ENCODE peak calls at places on chromosomes 7 and 10, in seven cellular contexts. S, E, F, T, Q, A and J are unnamed samples.
A peak's percentile ranks its signal among the peaks of the same experiment; 100 is the strongest.

GRCh38 chr7:74275401-74275881 is 13.8 kb upstream of the CLIP2 start:
- DNase-seq in F (no peak), A (no peak), E (no peak), Q (no peak), S (no peak), T (no peak), J (no peak)

GRCh38 chr7:29606287-29606721 is 42.7 kb downstream of the PRR15 start:
- DNase-seq in Q (no peak), F (peak; percentile 98), E (no peak), S (peak; percentile 71), A (peak; percentile 68), T (no peak), J (no peak)

GRCh38 chr7:158824028-158824427 is 5.3 kb downstream of the ESYT2 start:
- DNase-seq in E (no peak), Q (no peak), A (no peak), T (no peak), S (no peak), F (no peak), J (no peak)

GRCh38 chr7:47371733-47372368 is 210.1 kb downstream of the TNS3 start:
- DNase-seq in T (no peak), Q (peak; percentile 42), E (peak; percentile 71), F (no peak), A (peak; percentile 90), S (peak; percentile 69), J (no peak)

GRCh38 chr7:38660427-38661099 is 29.4 kb upstream of the AMPH start:
- DNase-seq in T (peak; percentile 63), S (peak; percentile 37), E (no peak), A (peak; percentile 62), Q (no peak), F (peak; percentile 51), J (no peak)

GRCh38 chr10:87640043-87640442 is 19.6 kb upstream of the PAPSS2 start:
- DNase-seq in F (no peak), T (no peak), A (no peak), E (no peak), Q (no peak), S (no peak), J (no peak)

GRCh38 chr10:88974446-88975376 is 15.9 kb upstream of the FAS start:
- DNase-seq in S (no peak), E (no peak), T (no peak), F (peak; percentile 65), A (peak; percentile 38), Q (no peak), J (no peak)

GRCh38 chr7:80231719-80232118 is 97.1 kb downstream of the GNAI1 start:
- DNase-seq in S (no peak), A (peak; percentile 59), Q (no peak), F (peak; percentile 49), E (no peak), T (no peak), J (no peak)

GRCh38 chr10:89207181-89207800 is at the start of gene CH25H:
- DNase-seq in S (peak; percentile 78), E (peak; percentile 89), T (peak; percentile 48), A (peak; percentile 69), F (peak; percentile 71), Q (peak; percentile 81), J (peak; percentile 57)

GRCh38 chr7:16668049-16668858 is 22.3 kb downstream of the BZW2 start:
- DNase-seq in F (peak; percentile 100), Q (peak; percentile 65), S (peak; percentile 91), E (peak; percentile 77), A (peak; percentile 97), T (peak; percentile 82), J (no peak)

GRCh38 chr7:106681815-106682495 is 21.0 kb upstream of the CCDC71L start:
- DNase-seq in F (peak; percentile 77), A (peak; percentile 50), Q (no peak), T (no peak), E (no peak), S (no peak), J (no peak)

GRCh38 chr7:115494529-115495147 is 535.9 kb downstream of the TFEC start:
- DNase-seq in Q (no peak), S (no peak), A (no peak), F (no peak), E (no peak), T (no peak), J (no peak)

GRCh38 chr10:33216661-33217427 is 117.6 kb downstream of the NRP1 start:
- DNase-seq in Q (no peak), F (no peak), E (no peak), T (no peak), A (peak; percentile 82), S (no peak), J (no peak)

GRCh38 chr10:104406715-104407517 is 53.3 kb downstream of the CFAP58 start:
- DNase-seq in E (no peak), T (no peak), F (peak; percentile 77), Q (no peak), S (peak; percentile 46), A (peak; percentile 55), J (no peak)

GRCh38 chr10:102175415-102175814 is 23.2 kb downstream of the NOLC1 start:
- DNase-seq in F (peak; percentile 20), Q (no peak), A (no peak), S (no peak), E (no peak), T (no peak), J (no peak)

GRCh38 chr10:4011136-4011812 is 226.3 kb upstream of the KLF6 start:
- DNase-seq in A (no peak), F (no peak), S (no peak), Q (no peak), T (no peak), E (no peak), J (no peak)

GRCh38 chr7:102973096-102973802 is 60.4 kb downstream of the LRRC17 start:
- DNase-seq in T (peak; percentile 55), S (no peak), Q (no peak), E (peak; percentile 72), A (no peak), F (peak; percentile 41), J (no peak)

GRCh38 chr10:70803768-70804423 is 11.9 kb upstream of the SGPL1 start:
- DNase-seq in A (peak; percentile 90), F (no peak), S (no peak), Q (no peak), T (no peak), E (no peak), J (no peak)

GRCh38 chr7:127413326-127413725 is 20.8 kb upstream of the ZNF800 start:
- DNase-seq in A (no peak), T (no peak), E (no peak), S (no peak), F (no peak), Q (no peak), J (no peak)

GRCh38 chr7:11343818-11344413 is 370.2 kb downstream of the PHF14 start:
- DNase-seq in Q (peak; percentile 47), A (peak; percentile 62), S (peak; percentile 68), T (no peak), F (peak; percentile 67), E (no peak), J (no peak)

GRCh38 chr10:21292763-21293517 is 232.5 kb downstream of the SKIDA1 start:
- DNase-seq in T (no peak), E (peak; percentile 85), A (peak; percentile 96), F (peak; percentile 99), S (peak; percentile 68), Q (peak; percentile 85), J (peak; percentile 40)

GRCh38 chr10:45453639-45454250 is 79.7 kb downstream of the ALOX5 start:
- DNase-seq in S (no peak), T (no peak), F (no peak), Q (no peak), A (no peak), E (no peak), J (no peak)

GRCh38 chr7:40673285-40673684 is 538.5 kb downstream of the SUGCT start:
- DNase-seq in E (no peak), A (peak; percentile 63), S (no peak), F (peak; percentile 80), Q (no peak), T (no peak), J (no peak)

GRCh38 chr7:156532016-156532602 is 108.5 kb upstream of the RNF32 start:
- DNase-seq in F (no peak), S (no peak), Q (no peak), A (no peak), E (no peak), T (no peak), J (no peak)

GRCh38 chr7:156533420-156533819 is 107.2 kb upstream of the RNF32 start:
- DNase-seq in E (no peak), A (no peak), S (no peak), Q (no peak), T (no peak), F (no peak), J (no peak)

GRCh38 chr7:156533964-156534363 is 106.6 kb upstream of the RNF32 start:
- DNase-seq in T (no peak), A (no peak), Q (no peak), F (no peak), S (no peak), E (no peak), J (no peak)

GRCh38 chr7:156537006-156537405 is 103.6 kb upstream of the RNF32 start:
- DNase-seq in A (no peak), T (no peak), S (no peak), F (no peak), Q (no peak), E (no peak), J (no peak)

GRCh38 chr7:156534925-156535324 is 105.6 kb upstream of the RNF32 start:
- DNase-seq in A (peak; percentile 33), T (no peak), Q (no peak), S (no peak), E (no peak), F (no peak), J (no peak)
- TF ChIP-seq CTCF in A (no peak), T (no peak), Q (no peak), S (no peak), E (no peak), F (no peak), J (no peak)

GRCh38 chr10:12428447-12429135 is 79.2 kb downstream of the CAMK1D start:
- DNase-seq in F (no peak), T (no peak), E (no peak), A (no peak), Q (no peak), S (no peak), J (no peak)
- TF ChIP-seq CTCF in F (no peak), T (no peak), E (no peak), A (no peak), Q (no peak), S (no peak), J (no peak)

DNA sequence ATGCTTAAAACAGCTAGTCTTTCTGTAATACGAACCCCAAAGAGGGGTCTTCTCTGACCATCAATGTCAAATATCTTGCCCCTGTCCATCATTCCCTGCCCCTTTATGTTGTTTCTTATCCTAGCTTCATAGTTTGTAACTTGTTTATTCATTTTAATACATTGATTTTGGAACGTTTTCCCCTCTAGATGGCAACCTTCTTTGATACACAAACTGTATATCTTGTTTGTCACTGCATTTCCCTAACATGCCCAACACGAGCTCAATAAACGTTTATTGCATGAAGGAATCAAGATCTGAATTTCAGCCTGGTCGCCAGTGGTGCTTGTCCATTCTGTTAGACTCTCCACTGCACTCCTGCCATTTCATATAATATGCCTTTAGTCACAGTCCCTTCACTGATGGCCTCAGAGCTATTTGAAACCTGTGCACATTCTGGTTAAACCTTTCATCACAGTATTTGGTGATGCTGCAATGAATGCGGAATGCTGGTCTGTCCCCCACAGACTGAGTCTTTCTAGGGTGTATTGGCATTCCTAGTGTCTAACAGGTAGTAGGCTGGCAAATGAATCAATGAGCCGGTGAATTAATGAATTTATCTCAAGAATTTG is 55.0 kb upstream of the FRMD4A start:
- DNase-seq in S (no peak), E (no peak), T (no peak), Q (no peak), F (peak; percentile 19), A (peak; percentile 11), J (no peak)
- TF ChIP-seq CTCF in S (no peak), E (no peak), T (no peak), Q (no peak), F (no peak), A (no peak), J (no peak)

GRCh38 chr7:143117395-143117794 is 14.5 kb upstream of the PIP start:
- DNase-seq in A (no peak), T (no peak), F (no peak), Q (no peak), S (no peak), E (no peak), J (no peak)
- TF ChIP-seq CTCF in A (no peak), T (no peak), F (no peak), Q (no peak), S (no peak), E (no peak), J (no peak)